ENCODE peak calls at places on chromosomes 12 and 14, in nine cellular contexts. One of them, this sample, is unnamed.

GRCh38 chr12:10310926-10311705 is 3.4 kb downstream of the KLRD1 start:
- ATAC-seq in left ventricle myocardium superior: peak; percentile 27
- ATAC-seq in psoas muscle: no peak
- ATAC-seq in T-cell: no peak
- ATAC-seq in heart right ventricle: peak; percentile 40
- ATAC-seq in activated naive CD8-positive, alpha-beta T cell treated with anti-CD3 and anti-CD28 coated beads, Interleukin-2, amount 50 U/mL, for 24 hours: no peak
- ATAC-seq in activated CD8-positive, alpha-beta memory T cell treated with anti-CD3 and anti-CD28 coated beads, Interleukin-2, amount 10 ng/mL, durations not matched to agents 7 days and 5 days: peak; percentile 21
- ATAC-seq in activated CD4-positive, CD25-positive, alpha-beta regulatory T cell treated with anti-CD3 and anti-CD28 coated beads, Interleukin-2, amount 50 U/mL, for 24 hours: no peak
- ATAC-seq in HCT116: no peak
- ATAC-seq in this sample: no peak

GRCh38 chr14:79084861-79085260 is 914.7 kb downstream of the NRXN3 start:
- ATAC-seq in HCT116: no peak
- ATAC-seq in left ventricle myocardium superior: no peak
- ATAC-seq in heart right ventricle: no peak
- ATAC-seq in T-cell: no peak
- ATAC-seq in activated naive CD8-positive, alpha-beta T cell treated with anti-CD3 and anti-CD28 coated beads, Interleukin-2, amount 50 U/mL, for 24 hours: no peak
- ATAC-seq in activated CD4-positive, CD25-positive, alpha-beta regulatory T cell treated with anti-CD3 and anti-CD28 coated beads, Interleukin-2, amount 50 U/mL, for 24 hours: no peak
- ATAC-seq in activated CD8-positive, alpha-beta memory T cell treated with anti-CD3 and anti-CD28 coated beads, Interleukin-2, amount 10 ng/mL, durations not matched to agents 7 days and 5 days: no peak
- ATAC-seq in psoas muscle: no peak
- ATAC-seq in this sample: no peak

GRCh38 chr14:85439696-85440328 is 90.1 kb upstream of the FLRT2 start:
- ATAC-seq in activated CD4-positive, CD25-positive, alpha-beta regulatory T cell treated with anti-CD3 and anti-CD28 coated beads, Interleukin-2, amount 50 U/mL, for 24 hours: no peak
- ATAC-seq in psoas muscle: no peak
- ATAC-seq in activated CD8-positive, alpha-beta memory T cell treated with anti-CD3 and anti-CD28 coated beads, Interleukin-2, amount 10 ng/mL, durations not matched to agents 7 days and 5 days: no peak
- ATAC-seq in left ventricle myocardium superior: peak; percentile 48
- ATAC-seq in heart right ventricle: peak; percentile 55
- ATAC-seq in HCT116: no peak
- ATAC-seq in activated naive CD8-positive, alpha-beta T cell treated with anti-CD3 and anti-CD28 coated beads, Interleukin-2, amount 50 U/mL, for 24 hours: no peak
- ATAC-seq in T-cell: no peak
- ATAC-seq in this sample: no peak

GRCh38 chr14:71758198-71758955 is 173.9 kb upstream of the RGS6 start:
- ATAC-seq in psoas muscle: no peak
- ATAC-seq in T-cell: no peak
- ATAC-seq in heart right ventricle: no peak
- ATAC-seq in HCT116: no peak
- ATAC-seq in activated CD4-positive, CD25-positive, alpha-beta regulatory T cell treated with anti-CD3 and anti-CD28 coated beads, Interleukin-2, amount 50 U/mL, for 24 hours: no peak
- ATAC-seq in activated CD8-positive, alpha-beta memory T cell treated with anti-CD3 and anti-CD28 coated beads, Interleukin-2, amount 10 ng/mL, durations not matched to agents 7 days and 5 days: no peak
- ATAC-seq in activated naive CD8-positive, alpha-beta T cell treated with anti-CD3 and anti-CD28 coated beads, Interleukin-2, amount 50 U/mL, for 24 hours: peak; percentile 46
- ATAC-seq in left ventricle myocardium superior: no peak
- ATAC-seq in this sample: no peak

GRCh38 chr12:4288296-4289019 is 14.9 kb downstream of the CCND2 start:
- ATAC-seq in heart right ventricle: no peak
- ATAC-seq in activated naive CD8-positive, alpha-beta T cell treated with anti-CD3 and anti-CD28 coated beads, Interleukin-2, amount 50 U/mL, for 24 hours: peak; percentile 38
- ATAC-seq in left ventricle myocardium superior: peak; percentile 4
- ATAC-seq in psoas muscle: no peak
- ATAC-seq in activated CD4-positive, CD25-positive, alpha-beta regulatory T cell treated with anti-CD3 and anti-CD28 coated beads, Interleukin-2, amount 50 U/mL, for 24 hours: peak; percentile 22
- ATAC-seq in activated CD8-positive, alpha-beta memory T cell treated with anti-CD3 and anti-CD28 coated beads, Interleukin-2, amount 10 ng/mL, durations not matched to agents 7 days and 5 days: no peak
- ATAC-seq in HCT116: no peak
- ATAC-seq in T-cell: no peak
- ATAC-seq in this sample: no peak

GRCh38 chr12:8658361-8658760 is 4.3 kb downstream of the MFAP5 start:
- ATAC-seq in heart right ventricle: no peak
- ATAC-seq in HCT116: no peak
- ATAC-seq in T-cell: no peak
- ATAC-seq in psoas muscle: no peak
- ATAC-seq in activated CD8-positive, alpha-beta memory T cell treated with anti-CD3 and anti-CD28 coated beads, Interleukin-2, amount 10 ng/mL, durations not matched to agents 7 days and 5 days: no peak
- ATAC-seq in activated naive CD8-positive, alpha-beta T cell treated with anti-CD3 and anti-CD28 coated beads, Interleukin-2, amount 50 U/mL, for 24 hours: no peak
- ATAC-seq in left ventricle myocardium superior: no peak
- ATAC-seq in activated CD4-positive, CD25-positive, alpha-beta regulatory T cell treated with anti-CD3 and anti-CD28 coated beads, Interleukin-2, amount 50 U/mL, for 24 hours: no peak
- ATAC-seq in this sample: no peak

GRCh38 chr14:68459480-68460136 is 333.3 kb downstream of the ZFP36L1 start:
- ATAC-seq in activated naive CD8-positive, alpha-beta T cell treated with anti-CD3 and anti-CD28 coated beads, Interleukin-2, amount 50 U/mL, for 24 hours: no peak
- ATAC-seq in activated CD8-positive, alpha-beta memory T cell treated with anti-CD3 and anti-CD28 coated beads, Interleukin-2, amount 10 ng/mL, durations not matched to agents 7 days and 5 days: no peak
- ATAC-seq in heart right ventricle: peak; percentile 34
- ATAC-seq in left ventricle myocardium superior: peak; percentile 43
- ATAC-seq in activated CD4-positive, CD25-positive, alpha-beta regulatory T cell treated with anti-CD3 and anti-CD28 coated beads, Interleukin-2, amount 50 U/mL, for 24 hours: no peak
- ATAC-seq in T-cell: no peak
- ATAC-seq in psoas muscle: no peak
- ATAC-seq in HCT116: no peak
- ATAC-seq in this sample: no peak

GRCh38 chr12:57989837-57990236 is 48.5 kb downstream of the ATP23 start:
- ATAC-seq in psoas muscle: no peak
- ATAC-seq in HCT116: no peak
- ATAC-seq in heart right ventricle: no peak
- ATAC-seq in activated naive CD8-positive, alpha-beta T cell treated with anti-CD3 and anti-CD28 coated beads, Interleukin-2, amount 50 U/mL, for 24 hours: no peak
- ATAC-seq in T-cell: no peak
- ATAC-seq in activated CD8-positive, alpha-beta memory T cell treated with anti-CD3 and anti-CD28 coated beads, Interleukin-2, amount 10 ng/mL, durations not matched to agents 7 days and 5 days: no peak
- ATAC-seq in left ventricle myocardium superior: no peak
- ATAC-seq in activated CD4-positive, CD25-positive, alpha-beta regulatory T cell treated with anti-CD3 and anti-CD28 coated beads, Interleukin-2, amount 50 U/mL, for 24 hours: no peak
- ATAC-seq in this sample: no peak

GRCh38 chr12:121668750-121669524 is 517 bp downstream of the MORN3 start:
- ATAC-seq in activated CD8-positive, alpha-beta memory T cell treated with anti-CD3 and anti-CD28 coated beads, Interleukin-2, amount 10 ng/mL, durations not matched to agents 7 days and 5 days: no peak
- ATAC-seq in T-cell: no peak
- ATAC-seq in psoas muscle: no peak
- ATAC-seq in left ventricle myocardium superior: no peak
- ATAC-seq in activated naive CD8-positive, alpha-beta T cell treated with anti-CD3 and anti-CD28 coated beads, Interleukin-2, amount 50 U/mL, for 24 hours: no peak
- ATAC-seq in heart right ventricle: no peak
- ATAC-seq in activated CD4-positive, CD25-positive, alpha-beta regulatory T cell treated with anti-CD3 and anti-CD28 coated beads, Interleukin-2, amount 50 U/mL, for 24 hours: no peak
- ATAC-seq in HCT116: no peak
- ATAC-seq in this sample: no peak

GRCh38 chr12:118193958-118194357 is 58.0 kb downstream of the PEBP1 start:
- ATAC-seq in HCT116: no peak
- ATAC-seq in heart right ventricle: no peak
- ATAC-seq in activated CD4-positive, CD25-positive, alpha-beta regulatory T cell treated with anti-CD3 and anti-CD28 coated beads, Interleukin-2, amount 50 U/mL, for 24 hours: no peak
- ATAC-seq in T-cell: no peak
- ATAC-seq in left ventricle myocardium superior: no peak
- ATAC-seq in activated CD8-positive, alpha-beta memory T cell treated with anti-CD3 and anti-CD28 coated beads, Interleukin-2, amount 10 ng/mL, durations not matched to agents 7 days and 5 days: no peak
- ATAC-seq in activated naive CD8-positive, alpha-beta T cell treated with anti-CD3 and anti-CD28 coated beads, Interleukin-2, amount 50 U/mL, for 24 hours: no peak
- ATAC-seq in psoas muscle: no peak
- ATAC-seq in this sample: no peak

GRCh38 chr12:112823582-112824149 is 32.1 kb downstream of the RPH3A start:
- ATAC-seq in activated naive CD8-positive, alpha-beta T cell treated with anti-CD3 and anti-CD28 coated beads, Interleukin-2, amount 50 U/mL, for 24 hours: no peak
- ATAC-seq in left ventricle myocardium superior: no peak
- ATAC-seq in heart right ventricle: no peak
- ATAC-seq in activated CD4-positive, CD25-positive, alpha-beta regulatory T cell treated with anti-CD3 and anti-CD28 coated beads, Interleukin-2, amount 50 U/mL, for 24 hours: no peak
- ATAC-seq in T-cell: no peak
- ATAC-seq in activated CD8-positive, alpha-beta memory T cell treated with anti-CD3 and anti-CD28 coated beads, Interleukin-2, amount 10 ng/mL, durations not matched to agents 7 days and 5 days: no peak
- ATAC-seq in psoas muscle: no peak
- ATAC-seq in HCT116: peak; percentile 88
- ATAC-seq in this sample: no peak

GRCh38 chr12:110115675-110116074 is 8.5 kb upstream of the IFT81 start:
- ATAC-seq in activated CD4-positive, CD25-positive, alpha-beta regulatory T cell treated with anti-CD3 and anti-CD28 coated beads, Interleukin-2, amount 50 U/mL, for 24 hours: no peak
- ATAC-seq in activated CD8-positive, alpha-beta memory T cell treated with anti-CD3 and anti-CD28 coated beads, Interleukin-2, amount 10 ng/mL, durations not matched to agents 7 days and 5 days: no peak
- ATAC-seq in heart right ventricle: no peak
- ATAC-seq in HCT116: no peak
- ATAC-seq in psoas muscle: no peak
- ATAC-seq in T-cell: no peak
- ATAC-seq in activated naive CD8-positive, alpha-beta T cell treated with anti-CD3 and anti-CD28 coated beads, Interleukin-2, amount 50 U/mL, for 24 hours: no peak
- ATAC-seq in left ventricle myocardium superior: no peak
- ATAC-seq in this sample: no peak

GRCh38 chr12:124428136-124428791 is 133.4 kb downstream of the RFLNA start:
- ATAC-seq in heart right ventricle: no peak
- ATAC-seq in activated CD8-positive, alpha-beta memory T cell treated with anti-CD3 and anti-CD28 coated beads, Interleukin-2, amount 10 ng/mL, durations not matched to agents 7 days and 5 days: peak; percentile 20
- ATAC-seq in activated naive CD8-positive, alpha-beta T cell treated with anti-CD3 and anti-CD28 coated beads, Interleukin-2, amount 50 U/mL, for 24 hours: no peak
- ATAC-seq in HCT116: no peak
- ATAC-seq in psoas muscle: no peak
- ATAC-seq in left ventricle myocardium superior: no peak
- ATAC-seq in T-cell: no peak
- ATAC-seq in activated CD4-positive, CD25-positive, alpha-beta regulatory T cell treated with anti-CD3 and anti-CD28 coated beads, Interleukin-2, amount 50 U/mL, for 24 hours: no peak
- ATAC-seq in this sample: peak; percentile 69

GRCh38 chr12:96502477-96502876 is 13.1 kb downstream of the CFAP54 start:
- ATAC-seq in activated naive CD8-positive, alpha-beta T cell treated with anti-CD3 and anti-CD28 coated beads, Interleukin-2, amount 50 U/mL, for 24 hours: peak; percentile 48
- ATAC-seq in activated CD8-positive, alpha-beta memory T cell treated with anti-CD3 and anti-CD28 coated beads, Interleukin-2, amount 10 ng/mL, durations not matched to agents 7 days and 5 days: peak; percentile 58
- ATAC-seq in psoas muscle: no peak
- ATAC-seq in activated CD4-positive, CD25-positive, alpha-beta regulatory T cell treated with anti-CD3 and anti-CD28 coated beads, Interleukin-2, amount 50 U/mL, for 24 hours: peak; percentile 54
- ATAC-seq in HCT116: no peak
- ATAC-seq in T-cell: no peak
- ATAC-seq in heart right ventricle: no peak
- ATAC-seq in left ventricle myocardium superior: no peak
- ATAC-seq in this sample: no peak

This sample was measured in gastroesophageal sphincter.